ENCODE peak calls at places on chromosomes 4 and X, in six cellular contexts. B, Y, W, V, J and N are unnamed samples.

GRCh38 chr4:113524096-113524495 is 237.4 kb downstream of the CAMK2D start:
- DNase-seq in B (no peak), Y (no peak), W (no peak), V (peak), J (no peak), N (no peak)

GRCh38 chr4:3013839-3014350 is 50.5 kb downstream of the GRK4 start:
- DNase-seq in B (no peak), Y (no peak), W (no peak), V (peak), J (no peak), N (no peak)

GRCh38 chrX:150291014-150291413 is 72.1 kb upstream of the MAMLD1 start:
- DNase-seq in B (no peak), Y (no peak), W (no peak), V (no peak), J (no peak), N (no peak)

GRCh38 chrX:41334866-41335589 is 1.1 kb downstream of the DDX3X start:
- DNase-seq in B (peak), Y (peak), W (peak), V (no peak), J (peak), N (no peak)

GRCh38 chr4:53005808-53006207 is 143.7 kb downstream of the RASL11B start:
- DNase-seq in B (no peak), Y (no peak), W (no peak), V (no peak), J (no peak), N (no peak)

GRCh38 chr4:74028504-74028903 is 10.0 kb downstream of the CXCL3 start:
- DNase-seq in B (no peak), Y (no peak), W (no peak), V (no peak), J (no peak), N (no peak)

GRCh38 chr4:84971319-84971932 is 4.9 kb upstream of the WDFY3 start:
- DNase-seq in B (no peak), Y (no peak), W (no peak), V (no peak), J (no peak), N (no peak)

GRCh38 chrX:5086388-5086787 is 1142.3 kb downstream of the NLGN4X start:
- DNase-seq in B (no peak), Y (no peak), W (no peak), V (no peak), J (no peak), N (no peak)

GRCh38 chr4:180823116-180823515 is 1420.1 kb upstream of the TENM3 start:
- DNase-seq in B (no peak), Y (no peak), W (no peak), V (no peak), J (no peak), N (no peak)

GRCh38 chrX:131830400-131831184 is 192.5 kb upstream of the STK26 start:
- DNase-seq in B (peak), Y (peak), W (peak), V (peak), J (peak), N (peak)

GRCh38 chr4:188728359-188728758 is 589.1 kb downstream of the TRIML1 start:
- DNase-seq in B (no peak), Y (no peak), W (no peak), V (no peak), J (no peak), N (no peak)

GRCh38 chr4:174069848-174070330 is 213.6 kb downstream of the FBXO8 start:
- DNase-seq in B (no peak), Y (no peak), W (no peak), V (no peak), J (no peak), N (no peak)

GRCh38 chr4:174365018-174365587 is 81.4 kb downstream of the CEP44 start:
- DNase-seq in B (no peak), Y (no peak), W (no peak), V (no peak), J (no peak), N (no peak)

GRCh38 chrX:110180176-110180927 is 137.5 kb downstream of the AMMECR1 start:
- DNase-seq in B (no peak), Y (no peak), W (no peak), V (no peak), J (peak), N (no peak)

GRCh38 chr4:3290476-3290875 is 2.3 kb upstream of the RGS12 start:
- DNase-seq in B (no peak), Y (peak), W (no peak), V (no peak), J (peak), N (no peak)

GRCh38 chr4:102344520-102344954 is 745 bp downstream of the SLC39A8 start:
- DNase-seq in B (peak), Y (peak), W (no peak), V (no peak), J (no peak), N (peak)

GRCh38 chr4:23789765-23790164 is 100.1 kb downstream of the PPARGC1A start:
- DNase-seq in B (no peak), Y (peak), W (no peak), V (no peak), J (no peak), N (no peak)

GRCh38 chr4:185513489-185514181 is 21.7 kb downstream of the PDLIM3 start:
- DNase-seq in B (no peak), Y (no peak), W (no peak), V (peak), J (peak), N (no peak)

GRCh38 chrX:24839331-24839730 is 145.6 kb downstream of the POLA1 start:
- DNase-seq in B (no peak), Y (no peak), W (no peak), V (no peak), J (no peak), N (no peak)

GRCh38 chr4:159150380-159150779 is 47.5 kb downstream of the RAPGEF2 start:
- DNase-seq in B (no peak), Y (no peak), W (no peak), V (no peak), J (no peak), N (no peak)
- H3K27ac ChIP-seq in B (no peak), Y (peak), W (no peak), V (no peak), J (no peak), N (no peak)

GRCh38 chrX:21658152-21658737 is at the start of gene KLHL34:
- DNase-seq in B (no peak), Y (peak), W (no peak), V (no peak), J (peak), N (no peak)
- H3K27ac ChIP-seq in B (no peak), Y (no peak), W (peak), V (no peak), J (peak), N (no peak)

DNA sequence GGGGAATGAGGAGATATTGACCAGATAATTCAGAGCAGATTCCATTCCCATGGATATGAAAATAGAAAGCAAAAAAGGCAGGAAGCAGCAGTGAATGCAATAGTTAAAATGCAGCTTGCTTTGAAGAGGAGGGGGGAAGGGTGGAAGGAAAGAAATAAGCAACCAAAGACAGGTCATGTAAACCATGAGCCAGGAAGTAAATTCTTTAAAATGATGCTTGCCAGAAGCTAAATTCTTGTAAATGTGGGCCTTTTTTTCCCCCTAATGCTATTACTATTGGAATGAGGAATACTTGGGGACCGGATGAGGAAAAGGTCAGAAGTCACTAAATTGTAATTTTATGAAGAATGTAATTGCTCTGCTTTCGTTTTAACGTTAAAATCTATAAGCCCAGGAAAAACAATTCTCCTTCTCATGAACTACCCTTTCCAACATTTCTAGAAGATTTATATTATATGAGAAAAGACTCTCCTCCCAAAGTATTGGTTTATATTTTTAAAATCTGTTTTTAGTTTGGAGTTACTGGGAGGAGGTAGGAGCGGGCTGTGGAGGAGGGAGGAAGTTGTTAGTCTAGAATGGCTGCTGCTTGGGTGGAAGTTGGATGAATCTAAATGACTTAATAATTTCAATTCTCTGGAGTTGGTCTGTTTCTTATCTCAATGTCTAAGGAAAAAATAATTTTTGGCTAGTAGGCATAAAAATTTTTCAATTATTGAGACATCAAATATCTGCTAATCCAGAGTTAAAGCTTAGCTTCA is 77.6 kb upstream of the PCDH18 start:
- DNase-seq in B (no peak), Y (no peak), W (no peak), V (no peak), J (no peak), N (no peak)
- H3K27ac ChIP-seq in B (no peak), Y (no peak), W (no peak), V (no peak), J (peak), N (no peak)

GRCh38 chr4:163697121-163697520 is 202.6 kb downstream of the TMA16 start:
- DNase-seq in B (no peak), Y (no peak), W (no peak), V (no peak), J (no peak), N (no peak)
- H3K27ac ChIP-seq in B (no peak), Y (no peak), W (no peak), V (no peak), J (no peak), N (no peak)

GRCh38 chr4:38605181-38605764 is 58.7 kb upstream of the KLF3 start:
- DNase-seq in B (no peak), Y (no peak), W (no peak), V (no peak), J (no peak), N (no peak)
- H3K27ac ChIP-seq in B (no peak), Y (no peak), W (no peak), V (no peak), J (peak), N (no peak)

DNA sequence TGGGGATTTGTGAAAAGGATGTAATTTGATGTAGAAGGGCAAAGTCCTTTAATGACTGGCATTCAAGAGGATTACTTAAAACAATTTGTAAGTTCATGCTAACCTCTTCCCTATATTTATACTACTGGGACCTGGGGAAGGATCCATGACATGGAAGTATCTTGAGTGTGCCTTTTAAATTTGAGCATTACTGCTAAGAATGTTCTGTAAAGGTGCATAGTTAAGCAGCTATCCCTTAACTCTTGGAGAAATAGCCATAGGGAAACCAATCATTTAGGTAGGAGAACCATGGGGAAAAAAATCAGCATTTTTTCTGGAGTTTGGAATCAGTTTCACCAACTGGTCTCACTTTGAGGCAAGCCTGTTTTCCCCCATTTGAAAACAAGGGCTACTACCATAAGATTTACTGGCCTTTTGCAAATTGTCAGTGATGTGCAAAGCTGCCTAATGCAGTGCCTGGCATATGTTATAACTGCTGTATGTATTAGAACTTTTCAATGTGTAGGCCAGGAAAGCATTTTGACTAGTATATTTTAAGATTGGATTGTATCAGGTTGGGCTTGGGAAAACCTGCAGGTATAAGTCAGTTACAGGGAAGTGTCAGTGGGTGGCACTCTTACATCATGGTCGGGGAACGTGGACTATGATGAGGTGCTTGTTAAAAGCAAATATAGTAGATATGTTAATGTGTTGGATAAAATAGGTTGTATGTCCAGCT is 72.1 kb downstream of the PRSS12 start:
- DNase-seq in B (peak), Y (no peak), W (peak), V (peak), J (peak), N (no peak)
- H3K27ac ChIP-seq in B (no peak), Y (peak), W (peak), V (peak), J (peak), N (no peak)

GRCh38 chr4:151207186-151207585 is 69.8 kb upstream of the PRSS48 start:
- DNase-seq in B (no peak), Y (no peak), W (no peak), V (no peak), J (no peak), N (no peak)
- H3K27ac ChIP-seq in B (no peak), Y (no peak), W (no peak), V (no peak), J (no peak), N (no peak)

GRCh38 chr4:166733686-166734085 is 500.6 kb downstream of the SPOCK3 start:
- DNase-seq in B (no peak), Y (no peak), W (no peak), V (no peak), J (no peak), N (no peak)

GRCh38 chr4:166737430-166737829 is 496.9 kb downstream of the SPOCK3 start:
- DNase-seq in B (no peak), Y (no peak), W (no peak), V (no peak), J (no peak), N (no peak)

GRCh38 chr4:166735553-166735952 is 498.7 kb downstream of the SPOCK3 start:
- DNase-seq in B (no peak), Y (no peak), W (no peak), V (no peak), J (no peak), N (no peak)

GRCh38 chr4:166734797-166735196 is 499.5 kb downstream of the SPOCK3 start:
- DNase-seq in B (no peak), Y (no peak), W (no peak), V (no peak), J (no peak), N (no peak)
- H3K27ac ChIP-seq in B (no peak), Y (no peak), W (no peak), V (no peak), J (no peak), N (no peak)